ENCODE peak calls at places on chromosomes 2 and 18, in eight cellular contexts. S, Q, J, M, Y, R, P and F are unnamed samples.

GRCh38 chr2:159146930-159147666 is 139.4 kb downstream of the WDSUB1 start:
- DNase-seq in Y (no peak), S (no peak), Q (no peak), P (peak; percentile 61), M (no peak), J (no peak), R (no peak), F (no peak)

GRCh38 chr2:196068271-196069209 is at the start of gene DNAH7:
- DNase-seq in R (peak; percentile 71), Q (peak; percentile 80), J (peak; percentile 90), M (peak; percentile 91), S (peak; percentile 82), P (peak; percentile 90), Y (peak; percentile 86), F (peak; percentile 92)

GRCh38 chr2:152445791-152446201 is 110.8 kb downstream of the FMNL2 start:
- DNase-seq in Y (peak; percentile 56), J (peak; percentile 84), Q (no peak), S (peak; percentile 92), P (no peak), R (no peak), M (no peak), F (no peak)

GRCh38 chr2:224716921-224717320 is 756 bp upstream of the CCDC195 start:
- DNase-seq in J (no peak), R (no peak), M (no peak), S (no peak), P (no peak), Y (no peak), Q (no peak), F (no peak)

GRCh38 chr2:27889774-27890145 is 427 bp downstream of the RBKS start:
- DNase-seq in S (no peak), M (no peak), Q (no peak), J (no peak), R (no peak), P (peak; percentile 8), Y (no peak), F (no peak)

GRCh38 chr2:215283221-215283620 is 28.6 kb upstream of the ATIC start:
- DNase-seq in R (no peak), S (no peak), M (no peak), J (no peak), P (no peak), Y (no peak), Q (no peak), F (no peak)

GRCh38 chr2:226274143-226274542 is 525.5 kb downstream of the IRS1 start:
- DNase-seq in J (no peak), Y (no peak), M (no peak), S (no peak), Q (no peak), R (no peak), P (no peak), F (no peak)

GRCh38 chr2:53104263-53104662 is 663.3 kb upstream of the CHAC2 start:
- DNase-seq in J (peak; percentile 61), S (peak; percentile 22), Q (no peak), M (no peak), Y (no peak), P (peak; percentile 56), R (no peak), F (no peak)

GRCh38 chr2:236536727-236537398 is 32.8 kb upstream of the ACKR3 start:
- DNase-seq in R (no peak), J (no peak), Q (no peak), P (no peak), Y (no peak), M (peak; percentile 39), S (no peak), F (peak; percentile 59)

GRCh38 chr2:40095003-40095402 is 315.9 kb upstream of the THUMPD2 start:
- DNase-seq in Y (no peak), P (no peak), R (no peak), Q (no peak), M (no peak), S (peak; percentile 68), J (peak; percentile 82), F (no peak)

GRCh38 chr2:96164459-96165184 is 19.4 kb upstream of the DUSP2 start:
- DNase-seq in Q (no peak), P (no peak), M (peak; percentile 87), R (peak; percentile 75), Y (no peak), S (no peak), J (no peak), F (peak; percentile 50)

GRCh38 chr2:216404010-216404618 is 8.2 kb upstream of the SMARCAL1 start:
- DNase-seq in R (no peak), S (peak; percentile 47), Y (peak; percentile 41), J (peak; percentile 50), M (peak; percentile 40), P (peak; percentile 46), Q (peak; percentile 14), F (peak; percentile 49)

GRCh38 chr2:158120102-158120501 is 18.4 kb downstream of the UPP2 start:
- DNase-seq in J (no peak), P (no peak), Y (no peak), Q (no peak), S (no peak), R (no peak), M (no peak), F (no peak)

GRCh38 chr2:64434039-64434657 is 19.8 kb upstream of the LGALSL start:
- DNase-seq in Q (no peak), P (no peak), Y (no peak), S (no peak), M (no peak), J (no peak), R (no peak), F (no peak)

GRCh38 chr18:22026362-22026761 is 143.0 kb upstream of the GATA6 start:
- DNase-seq in Y (no peak), J (no peak), M (no peak), R (no peak), S (no peak), P (no peak), Q (no peak), F (no peak)

GRCh38 chr2:231606941-231607340 is 14.3 kb downstream of the TEX44 start:
- DNase-seq in S (no peak), Y (no peak), M (no peak), Q (no peak), R (no peak), J (no peak), P (no peak), F (no peak)

GRCh38 chr2:239991689-239992314 is 33.3 kb downstream of the NDUFA10 start:
- DNase-seq in R (no peak), Q (no peak), M (peak; percentile 48), Y (no peak), S (peak; percentile 65), J (peak; percentile 80), P (no peak), F (peak; percentile 42)

GRCh38 chr2:168118733-168119518 is 128.5 kb downstream of the STK39 start:
- DNase-seq in P (peak; percentile 41), Q (no peak), J (peak; percentile 88), R (peak; percentile 18), M (no peak), S (peak; percentile 74), Y (no peak), F (peak; percentile 42)

GRCh38 chr2:153548536-153548935 is 70.0 kb upstream of the RPRM start:
- DNase-seq in Q (no peak), S (no peak), J (no peak), R (no peak), Y (no peak), M (no peak), P (no peak), F (no peak)

GRCh38 chr2:101829429-101829828 is 131.9 kb downstream of the MAP4K4 start:
- DNase-seq in M (no peak), R (no peak), P (no peak), J (no peak), Y (no peak), Q (no peak), S (no peak), F (no peak)

GRCh38 chr2:26910176-26910575 is 60.3 kb upstream of the MAPRE3 start:
- DNase-seq in Q (no peak), J (no peak), S (no peak), Y (no peak), M (no peak), R (no peak), P (no peak), F (no peak)

GRCh38 chr2:30422437-30422805 is 24.6 kb upstream of the LCLAT1 start:
- DNase-seq in M (peak; percentile 45), R (no peak), Y (peak; percentile 31), P (peak; percentile 39), S (peak; percentile 86), Q (peak; percentile 20), J (no peak), F (peak; percentile 88)

GRCh38 chr2:143513081-143513480 is 383.9 kb downstream of the ARHGAP15 start:
- DNase-seq in Q (no peak), R (peak; percentile 4), J (peak; percentile 87), Y (peak; percentile 37), S (peak; percentile 81), P (peak; percentile 42), M (peak; percentile 14), F (peak; percentile 18)

GRCh38 chr2:80028584-80028983 is 276.0 kb downstream of the LRRTM1 start:
- DNase-seq in Q (no peak), J (no peak), R (no peak), S (no peak), M (no peak), P (no peak), Y (no peak), F (no peak)

GRCh38 chr2:173076557-173077345 is 1.1 kb downstream of the MAP3K20 start:
- DNase-seq in R (peak; percentile 15), M (peak; percentile 23), S (peak; percentile 46), Y (peak; percentile 56), P (peak; percentile 40), J (peak; percentile 76), Q (no peak), F (peak; percentile 30)

GRCh38 chr2:119402645-119403560 is 28.8 kb upstream of the TMEM37 start:
- DNase-seq in Q (no peak), M (no peak), S (no peak), J (no peak), Y (no peak), P (peak; percentile 28), R (no peak), F (no peak)

GRCh38 chr18:79328917-79329316 is 66.8 kb upstream of the NFATC1 start:
- DNase-seq in M (no peak), Y (no peak), J (no peak), R (no peak), Q (no peak), P (no peak), S (no peak), F (no peak)

GRCh38 chr2:100619951-100620350 is 57.2 kb downstream of the PDCL3 start:
- DNase-seq in Q (no peak), R (no peak), M (no peak), J (no peak), P (no peak), S (no peak), Y (no peak), F (no peak)

GRCh38 chr18:24023185-24023814 is 8.7 kb downstream of the TTC39C start:
- DNase-seq in Y (no peak), R (no peak), M (no peak), J (no peak), Q (no peak), P (peak; percentile 49), S (no peak), F (no peak)

GRCh38 chr2:113978524-113979171 is 88.8 kb downstream of the ACTR3 start:
- DNase-seq in P (no peak), J (no peak), Q (no peak), Y (no peak), M (no peak), S (no peak), R (no peak), F (no peak)